ENCODE peak calls at places on chromosomes 12 and 14, in five cellular contexts. A, N, U, Q and H are unnamed samples.

GRCh38 chr12:7289743-7290142 is 14.1 kb upstream of the ACSM4 start:
- DNase-seq in A (no peak), Q (no peak), U (no peak), N (no peak), H (no peak)

GRCh38 chr12:53624956-53625355 is 1.2 kb downstream of the ATF7 start:
- DNase-seq in A (no peak), N (no peak), U (no peak), Q (no peak), H (no peak)

GRCh38 chr14:96264850-96265249 is 8.8 kb downstream of the BDKRB1 start:
- DNase-seq in U (peak), A (no peak), N (peak), Q (peak), H (no peak)

GRCh38 chr14:34785223-34786006 is 71.0 kb upstream of the CFL2 start:
- DNase-seq in Q (no peak), U (no peak), N (no peak), A (no peak), H (peak)

GRCh38 chr14:39368261-39368959 is 63.8 kb downstream of the FBXO33 start:
- DNase-seq in Q (peak), N (peak), U (peak), A (no peak), H (peak)

GRCh38 chr12:70083677-70084020 is 159.6 kb upstream of the CNOT2 start:
- DNase-seq in N (no peak), Q (no peak), U (no peak), A (no peak), H (no peak)

GRCh38 chr12:47409310-47409709 is 296.5 kb downstream of the RPAP3 start:
- DNase-seq in U (no peak), A (no peak), N (no peak), Q (no peak), H (no peak)

GRCh38 chr12:40942326-40942725 is 245.8 kb upstream of the PDZRN4 start:
- DNase-seq in A (no peak), U (peak), N (peak), Q (no peak), H (no peak)

GRCh38 chr12:58372298-58372697 is 430.9 kb downstream of the ATP23 start:
- DNase-seq in U (no peak), N (no peak), A (no peak), Q (no peak), H (peak)

GRCh38 chr12:121404734-121405133 is 4.8 kb downstream of the RNF34 start:
- DNase-seq in U (peak), A (no peak), Q (peak), N (no peak), H (no peak)

GRCh38 chr14:31549817-31550216 is 11.4 kb upstream of the NUBPL start:
- DNase-seq in U (no peak), A (no peak), Q (no peak), N (no peak), H (no peak)

GRCh38 chr14:31541702-31542101 is 19.5 kb upstream of the NUBPL start:
- DNase-seq in Q (no peak), U (no peak), A (no peak), N (no peak), H (no peak)

GRCh38 chr14:31545328-31545727 is 15.9 kb upstream of the NUBPL start:
- DNase-seq in Q (no peak), N (no peak), A (no peak), U (no peak), H (no peak)

DNA sequence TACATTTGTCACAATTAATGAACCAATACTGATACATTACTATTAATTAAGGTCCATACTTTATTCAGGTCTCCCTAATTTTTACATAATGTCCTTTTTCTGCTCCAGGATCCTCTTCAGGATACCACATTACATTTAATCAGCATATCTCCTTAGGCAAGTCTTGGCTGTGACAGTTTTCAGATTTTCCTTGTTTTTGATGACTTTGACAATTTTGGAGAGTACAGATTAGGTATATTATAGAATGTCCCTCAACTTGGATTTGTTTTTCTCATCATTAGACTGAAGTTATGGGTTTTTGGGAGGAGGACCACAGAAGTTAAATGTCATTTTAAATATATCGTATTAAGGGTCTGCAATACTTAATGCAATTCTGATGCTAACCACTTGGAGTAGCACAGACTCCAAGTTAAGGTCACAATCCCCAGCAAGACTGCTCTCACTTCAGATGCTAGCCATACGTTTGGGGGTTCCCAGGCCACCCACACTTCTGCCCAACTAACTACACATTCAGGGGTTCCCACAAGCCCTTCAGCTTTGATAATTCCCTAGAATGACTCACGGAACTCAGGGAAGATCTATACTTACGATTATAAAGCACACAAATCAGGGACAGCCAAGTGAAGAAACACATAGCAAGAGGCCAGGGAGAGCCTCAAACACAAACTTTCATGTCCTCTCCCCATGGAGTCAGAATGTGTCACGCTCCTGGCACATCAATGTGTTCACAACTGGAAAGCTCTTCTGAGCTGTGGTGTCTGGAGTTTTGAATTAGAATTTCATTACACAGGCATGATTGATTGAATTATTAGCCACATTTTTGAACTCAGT is 17.0 kb upstream of the NUBPL start:
- DNase-seq in Q (peak), N (no peak), U (peak), A (no peak), H (no peak)
- TF ChIP-seq CTCF in Q (peak), N (peak), U (peak), A (no peak), H (no peak)

GRCh38 chr14:91254456-91254855 is 10.0 kb upstream of the GPR68 start:
- DNase-seq in Q (no peak), A (no peak), U (no peak), N (no peak), H (no peak)

GRCh38 chr14:91250912-91251311 is 6.4 kb upstream of the GPR68 start:
- DNase-seq in A (no peak), N (no peak), U (no peak), Q (no peak), H (no peak)

GRCh38 chr14:91253795-91254323 is 9.4 kb upstream of the GPR68 start:
- DNase-seq in Q (no peak), A (no peak), U (no peak), N (no peak), H (no peak)

GRCh38 chr14:91255026-91255695 is 10.7 kb upstream of the GPR68 start:
- DNase-seq in A (no peak), U (no peak), Q (no peak), N (no peak), H (no peak)

DNA sequence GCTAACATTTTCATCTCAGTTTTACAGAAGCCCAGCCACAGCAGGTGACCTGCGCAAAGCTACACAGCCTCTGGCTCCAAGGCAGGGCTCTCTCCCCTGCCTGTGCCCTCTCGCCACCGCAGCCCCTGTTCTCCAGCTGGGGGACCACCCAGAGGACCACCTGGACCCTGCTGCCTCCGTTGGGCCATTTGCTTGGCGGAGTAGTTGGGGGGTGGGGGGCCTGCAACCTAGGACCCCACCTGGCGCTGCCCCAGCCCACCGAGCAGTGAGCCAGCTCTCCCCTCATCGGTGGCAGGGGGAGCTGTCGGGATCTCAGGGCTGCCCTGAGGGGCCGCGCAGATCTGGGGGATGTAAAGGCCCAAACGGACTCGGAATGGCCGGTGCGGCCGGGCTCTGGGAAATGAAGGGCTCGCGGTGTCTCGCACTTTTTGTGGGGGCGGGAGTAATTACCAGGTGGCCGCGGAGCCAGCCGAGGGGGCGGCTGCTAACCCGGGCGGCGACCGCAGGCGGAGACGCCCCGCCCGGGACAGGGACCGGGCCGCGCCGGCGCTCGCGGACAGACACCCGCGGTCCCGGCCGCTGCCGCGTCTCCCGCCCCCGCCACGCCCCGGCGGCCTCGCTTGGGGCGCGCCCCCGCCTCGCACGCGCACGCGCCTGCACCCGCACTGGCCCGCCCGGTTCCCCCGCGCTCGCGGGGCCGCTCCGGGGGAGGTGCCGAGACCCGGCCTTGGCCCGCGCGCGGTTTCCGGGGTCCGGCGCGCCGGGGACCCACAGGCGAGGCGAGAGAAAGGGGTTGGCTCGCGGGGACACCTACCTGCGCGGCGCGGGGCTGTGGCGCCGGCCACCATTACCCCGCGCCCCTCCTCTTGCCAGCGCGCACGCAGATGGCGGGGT is 8.6 kb upstream of the GPR68 start:
- DNase-seq in Q (no peak), N (no peak), A (no peak), U (no peak), H (peak)
- TF ChIP-seq CTCF in Q (peak), N (peak), A (no peak), U (no peak), H (no peak)

DNA sequence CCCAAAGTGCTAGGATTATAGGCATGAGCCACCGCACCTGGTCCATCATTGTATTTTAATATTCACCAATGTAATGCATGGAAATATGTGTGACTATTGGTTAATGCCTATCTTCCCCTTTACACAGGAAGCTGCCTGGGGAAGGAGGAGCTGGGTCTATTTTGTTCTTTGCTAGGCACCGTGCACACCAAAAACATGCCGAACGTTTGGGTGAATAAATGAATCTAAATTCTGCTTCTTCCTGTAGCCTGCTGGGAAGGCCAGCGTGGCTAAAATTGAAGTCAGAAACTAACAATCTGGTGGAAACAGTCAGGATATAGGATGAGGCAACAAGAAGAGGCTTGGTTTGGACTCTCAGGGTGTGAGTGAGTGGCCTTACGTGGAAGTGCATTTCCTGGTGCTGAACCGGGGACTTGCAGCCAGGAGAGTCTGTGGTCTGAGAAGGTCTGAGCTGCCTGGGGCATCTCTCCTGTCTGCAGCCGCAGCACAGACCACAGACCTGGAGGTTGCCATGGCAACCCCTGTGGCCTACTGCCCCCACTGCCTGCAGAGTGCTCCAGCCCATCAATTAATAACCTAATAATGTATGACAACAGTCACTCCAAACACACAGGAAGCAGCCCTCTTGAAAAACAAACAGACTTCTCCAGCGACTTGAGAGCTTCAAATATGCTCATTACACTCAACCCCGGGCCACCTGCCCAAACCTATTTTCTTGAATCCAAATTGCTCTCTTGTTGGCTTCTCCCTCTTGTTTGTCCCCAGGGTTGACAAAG is 5.5 kb upstream of the GPR68 start:
- DNase-seq in Q (no peak), U (no peak), N (no peak), A (no peak), H (peak)
- TF ChIP-seq CTCF in Q (no peak), U (no peak), N (peak), A (no peak), H (no peak)

DNA sequence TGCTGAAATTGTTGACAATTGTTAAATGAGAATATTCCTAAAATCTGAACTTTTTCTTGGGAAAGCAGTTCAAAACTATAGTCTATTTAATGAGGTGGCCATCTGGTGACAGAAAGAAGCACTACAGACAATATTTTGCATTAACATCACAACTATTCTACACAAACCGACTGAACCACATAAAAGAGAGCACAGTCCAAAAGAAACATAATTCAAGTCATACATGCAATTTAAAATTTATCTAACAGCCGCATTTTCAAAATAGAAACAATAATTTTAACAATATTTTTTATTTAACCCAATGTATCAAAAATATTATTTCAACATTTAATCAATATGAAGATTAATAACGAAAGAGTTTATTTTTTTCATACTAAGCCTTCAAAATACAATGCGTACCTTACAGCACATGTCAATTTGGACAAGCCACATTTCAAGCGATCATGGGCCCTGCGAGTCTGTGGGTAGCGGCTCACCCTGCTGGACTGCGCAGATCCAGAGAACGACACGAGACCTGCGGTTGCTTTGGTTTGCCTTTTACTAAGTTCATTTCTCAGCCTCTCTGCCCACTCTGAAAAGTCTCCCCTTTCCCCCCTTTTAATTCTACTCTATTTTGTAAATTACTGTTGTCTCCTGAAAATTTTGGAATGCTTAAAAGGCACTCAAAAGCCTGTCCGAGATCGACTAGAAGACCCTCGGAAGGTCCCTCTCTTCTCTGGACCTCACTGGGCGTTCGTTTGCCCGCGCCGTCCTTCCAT is 941 bp upstream of the LRRC9 start:
- DNase-seq in A (no peak), U (peak), Q (peak), N (peak), H (peak)
- TF ChIP-seq CTCF in A (peak), U (peak), Q (peak), N (peak), H (no peak)

DNA sequence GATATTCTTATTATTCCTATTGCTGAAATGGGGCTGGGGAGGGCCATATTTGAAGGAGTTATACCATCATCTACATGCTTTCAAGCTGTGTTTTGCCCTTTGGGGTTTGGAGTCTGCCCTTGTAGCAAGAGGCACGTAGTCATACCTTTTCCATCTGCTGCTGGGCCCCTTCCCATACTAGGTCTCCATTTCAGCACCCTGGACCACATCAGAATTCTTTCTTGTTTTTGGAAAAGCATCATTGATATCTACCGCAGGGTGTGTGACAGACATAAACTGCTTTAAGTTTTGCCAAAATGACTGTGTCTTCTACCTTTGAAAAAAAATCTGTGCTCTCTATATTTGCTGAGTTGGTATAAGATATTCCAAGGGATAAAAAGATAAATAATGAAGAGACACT is 12.3 kb upstream of the DUSP6 start:
- DNase-seq in A (no peak), N (no peak), U (no peak), Q (no peak), H (no peak)
- TF ChIP-seq CTCF in A (no peak), N (no peak), U (no peak), Q (no peak), H (no peak)

GRCh38 chr14:92926180-92926845 is 3.4 kb downstream of the CHGA start:
- DNase-seq in A (no peak), N (no peak), U (no peak), Q (no peak), H (no peak)
- TF ChIP-seq CTCF in A (no peak), N (no peak), U (no peak), Q (no peak), H (no peak)

GRCh38 chr14:24212924-24213865 is at the start of gene CHMP4A:
- DNase-seq in Q (peak), N (peak), U (peak), A (peak), H (peak)
- TF ChIP-seq CTCF in Q (peak), N (peak), U (peak), A (no peak), H (no peak)

DNA sequence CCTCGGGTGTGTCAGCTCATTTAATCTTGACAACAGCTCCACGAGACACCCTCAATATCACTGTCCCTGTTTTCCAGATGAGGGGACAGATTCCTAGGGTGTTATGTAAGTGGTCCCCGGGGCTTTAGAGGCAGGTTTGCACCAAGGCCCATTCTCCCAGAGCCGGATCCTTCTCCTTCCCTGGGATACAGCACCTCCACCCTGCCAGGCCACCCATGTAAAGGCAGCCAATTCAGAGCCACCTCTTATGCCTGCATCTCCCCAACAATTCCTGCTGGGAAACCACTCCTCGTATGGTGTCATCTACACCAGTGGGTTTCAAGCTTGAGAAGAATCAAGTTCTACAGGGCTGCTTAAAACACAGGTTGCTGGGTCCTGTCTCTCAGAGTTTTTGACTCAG is 4.1 kb upstream of the CYP46A1 start:
- DNase-seq in U (no peak), N (no peak), Q (no peak), A (no peak), H (no peak)
- TF ChIP-seq CTCF in U (no peak), N (no peak), Q (no peak), A (no peak), H (no peak)

GRCh38 chr14:71372411-71372838 is 465.2 kb downstream of the PCNX1 start:
- DNase-seq in U (peak), A (no peak), N (no peak), Q (peak), H (no peak)

GRCh38 chr14:71374989-71375388 is 467.7 kb downstream of the PCNX1 start:
- DNase-seq in N (no peak), U (no peak), Q (no peak), A (no peak), H (no peak)

GRCh38 chr14:71371711-71372396 is 464.6 kb downstream of the PCNX1 start:
- DNase-seq in U (peak), Q (peak), N (peak), A (no peak), H (peak)

GRCh38 chr14:71377099-71377498 is 469.8 kb downstream of the PCNX1 start:
- DNase-seq in A (no peak), N (no peak), U (no peak), Q (no peak), H (no peak)

GRCh38 chr14:71373773-71374172 is 466.5 kb downstream of the PCNX1 start:
- DNase-seq in A (no peak), Q (no peak), N (no peak), U (no peak), H (no peak)
- TF ChIP-seq CTCF in A (no peak), Q (no peak), N (no peak), U (no peak), H (no peak)